ENCODE peak calls at places on chromosome 21, in six cellular contexts. H, T, X, V, N and E are unnamed samples.

GRCh38 chr21:40053007-40053406 is 185.8 kb downstream of the PCP4 start:
- DNase-seq in T (no peak), H (no peak), V (no peak), N (no peak), X (no peak), E (no peak)

GRCh38 chr21:43778469-43779335 is 2.6 kb upstream of the CSTB start:
- DNase-seq in H (no peak), V (no peak), T (peak; percentile 29), N (peak; percentile 29), X (peak; percentile 40), E (peak; percentile 45)

GRCh38 chr21:15564907-15565306 is 164.9 kb upstream of the USP25 start:
- DNase-seq in T (no peak), N (no peak), V (no peak), H (no peak), X (no peak), E (no peak)

GRCh38 chr21:35202431-35202830 is 153.3 kb upstream of the RUNX1 start:
- DNase-seq in X (no peak), N (peak; percentile 61), H (no peak), V (no peak), T (peak; percentile 71), E (no peak)

GRCh38 chr21:30256100-30256499 is 26.6 kb downstream of the KRTAP24-1 start:
- DNase-seq in V (no peak), T (no peak), H (no peak), N (no peak), X (no peak), E (no peak)

GRCh38 chr21:27759091-27759659 is 792.3 kb upstream of the ADAMTS5 start:
- DNase-seq in V (peak; percentile 71), T (no peak), N (no peak), X (no peak), H (peak; percentile 41), E (peak; percentile 54)

GRCh38 chr21:40923361-40923760 is 76.4 kb upstream of the DSCAM start:
- DNase-seq in H (no peak), V (no peak), X (no peak), T (no peak), N (no peak), E (no peak)

GRCh38 chr21:45226540-45227326 is 61.0 kb downstream of the POFUT2 start:
- DNase-seq in V (no peak), H (no peak), T (peak; percentile 44), X (no peak), N (no peak), E (no peak)

GRCh38 chr21:18522181-18522771 is 118.7 kb upstream of the TMPRSS15 start:
- DNase-seq in H (no peak), V (no peak), X (no peak), T (no peak), N (peak; percentile 9), E (peak; percentile 19)

GRCh38 chr21:28150778-28151177 is 841.9 kb downstream of the LTN1 start:
- DNase-seq in X (no peak), H (no peak), T (peak; percentile 73), V (no peak), N (peak; percentile 42), E (no peak)

GRCh38 chr21:18970416-18970815 is 566.8 kb upstream of the TMPRSS15 start:
- DNase-seq in N (no peak), X (no peak), T (no peak), H (no peak), V (no peak), E (no peak)

GRCh38 chr21:45256912-45257672 is 30.6 kb downstream of the POFUT2 start:
- DNase-seq in T (no peak), X (peak; percentile 90), V (peak; percentile 16), H (no peak), N (no peak), E (no peak)

GRCh38 chr21:35063428-35064172 is 14.5 kb upstream of the RUNX1 start:
- DNase-seq in H (no peak), N (no peak), T (no peak), X (no peak), V (no peak), E (no peak)

GRCh38 chr21:36113647-36114428 is 21.0 kb upstream of the CBR3 start:
- DNase-seq in X (no peak), T (no peak), N (no peak), V (no peak), H (peak; percentile 28), E (no peak)

GRCh38 chr21:38424333-38424732 is 73.9 kb downstream of the ERG start:
- DNase-seq in T (no peak), N (no peak), H (no peak), V (no peak), X (no peak), E (no peak)

GRCh38 chr21:35198004-35198403 is 148.9 kb upstream of the RUNX1 start:
- DNase-seq in H (no peak), X (no peak), V (no peak), T (peak; percentile 96), N (peak; percentile 74), E (no peak)

GRCh38 chr21:43690346-43690745 is 28.6 kb upstream of the PDXK start:
- DNase-seq in H (no peak), V (no peak), X (no peak), T (no peak), N (no peak), E (no peak)

GRCh38 chr21:45805321-45805720 is 161.8 kb downstream of the PCBP3 start:
- DNase-seq in H (no peak), N (no peak), X (no peak), T (no peak), V (no peak), E (no peak)

DNA sequence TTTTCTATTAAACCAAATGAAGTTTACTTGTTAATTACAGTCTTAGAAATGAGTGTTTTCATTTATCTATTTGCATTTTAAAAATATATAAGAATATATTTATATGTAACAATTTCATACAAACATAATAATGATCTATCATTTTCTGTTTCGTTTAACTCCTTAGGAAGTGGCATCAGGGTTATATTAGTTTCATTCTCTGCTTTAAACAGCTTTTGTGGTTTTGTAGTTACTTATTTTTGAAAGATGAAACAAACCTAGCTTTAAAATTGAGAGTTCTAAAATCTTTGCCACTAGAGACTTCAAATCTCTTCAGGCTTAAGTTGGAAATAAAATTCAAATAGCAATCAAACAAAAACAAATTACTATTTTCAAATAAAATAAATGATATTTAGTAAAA is 2110.6 kb downstream of the MRPL39 start:
- DNase-seq in N (no peak), X (no peak), H (no peak), T (no peak), V (no peak), E (no peak)
- H2AFZ ChIP-seq in N (no peak overlapping the region), X (no peak overlapping the region), H (no peak overlapping the region), T (no peak overlapping the region), V (no peak overlapping the region), E (no peak overlapping the region)

DNA sequence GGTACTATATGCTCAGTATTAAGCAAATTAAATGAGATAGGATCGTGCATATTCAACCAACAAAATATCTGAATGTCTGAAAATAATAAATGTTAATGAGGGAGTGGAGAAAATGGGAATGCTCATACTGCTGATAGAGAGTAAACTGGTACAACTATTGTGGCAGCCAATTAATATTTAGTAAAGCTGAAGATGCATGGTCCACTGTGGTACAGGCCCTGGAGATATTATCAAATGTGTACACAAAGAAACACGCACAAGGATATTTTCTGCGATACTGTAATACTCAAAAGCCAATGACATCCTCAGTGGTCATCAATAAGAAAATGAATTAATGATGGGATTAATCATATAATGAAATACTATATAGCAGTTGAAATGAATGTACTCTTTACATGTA is 25.1 kb downstream of the MRPL39 start:
- DNase-seq in T (no peak), X (no peak), H (no peak), N (no peak), V (no peak), E (no peak)
- H3K4me2 ChIP-seq in T (no peak overlapping the region), X (no peak overlapping the region), H (no peak overlapping the region), N (no peak overlapping the region), V (no peak overlapping the region), E (no peak overlapping the region)

GRCh38 chr21:20997633-20998455 is at the start of gene NCAM2:
- DNase-seq in N (peak; percentile 85), V (peak; percentile 83), X (peak; percentile 76), H (no peak), T (peak; percentile 76), E (peak; percentile 87)
- H2AFZ ChIP-seq in N (peak within 1 kb of the TSS; percentile 90), V (peak within 1 kb of the TSS; percentile 69), X (peak within 1 kb of the TSS; percentile 88), H (no peak within 1 kb of the TSS), T (peak within 1 kb of the TSS; percentile 96), E (peak within 1 kb of the TSS; percentile 100)

GRCh38 chr21:32314806-32315205 is 16.2 kb downstream of the MRAP start:
- DNase-seq in X (no peak), N (no peak), T (no peak), H (no peak), V (no peak), E (no peak)
- H3K4me2 ChIP-seq in X (no peak overlapping the region), N (no peak overlapping the region), T (no peak overlapping the region), H (no peak overlapping the region), V (no peak overlapping the region), E (no peak overlapping the region)

DNA sequence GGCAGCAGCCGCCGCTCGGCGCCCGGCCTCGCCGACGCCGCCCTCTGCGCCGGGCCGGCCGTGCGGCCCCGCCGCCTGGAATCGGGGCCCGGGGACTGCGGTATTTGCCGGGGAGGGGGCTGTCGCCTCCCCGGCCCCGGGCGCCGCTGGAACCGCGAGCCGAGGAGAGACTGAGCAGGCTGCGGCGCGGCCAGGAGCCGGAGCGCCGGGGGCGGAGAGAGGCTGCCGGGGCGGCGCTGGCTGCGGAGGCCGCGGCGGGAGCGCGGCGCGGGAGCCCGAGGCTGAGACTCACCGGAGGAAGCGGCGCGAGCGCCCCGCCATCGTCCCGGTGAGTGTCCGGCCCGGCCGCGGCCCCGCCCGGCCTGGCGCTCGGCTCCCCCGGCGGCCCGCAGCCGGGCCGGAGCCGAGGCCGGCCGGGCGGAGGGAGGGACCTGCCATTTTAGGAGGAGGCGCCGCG is 756 bp downstream of the DYRK1A start:
- DNase-seq in X (no peak), H (no peak), T (no peak), N (no peak), V (no peak), E (no peak)
- H2AFZ ChIP-seq in X (no peak overlapping the region), H (no peak overlapping the region), T (peak overlapping the region; percentile 89), N (no peak overlapping the region), V (no peak overlapping the region), E (no peak overlapping the region)

GRCh38 chr21:42237161-42237560 is 18.2 kb downstream of the ABCG1 start:
- DNase-seq in V (no peak), N (no peak), T (no peak), H (no peak), X (no peak), E (no peak)
- H3K4me2 ChIP-seq in V (no peak overlapping the region), N (no peak overlapping the region), T (no peak overlapping the region), H (no peak overlapping the region), X (no peak overlapping the region), E (no peak overlapping the region)